ENCODE peak calls at places on chromosomes 2 and 18, in six cellular contexts. O is memory B cell; Y is pons; M is AG10803; E is activated CD4-positive, alpha-beta T cell treated with anti-CD3 and anti-CD28 coated beads, Interleukin-2, amount 10 ng/mL, durations not matched to agents 7 days and 5 days; V is SW480. K is an unnamed sample.

GRCh38 chr2:60212174-60212945 is 341.1 kb downstream of the BCL11A start:
- DNase-seq in V (no peak), Y (no peak), M (no peak), E (no peak), O (no peak), K (no peak)

GRCh38 chr18:46412831-46413371 is 244.1 kb downstream of the LOXHD1 start:
- DNase-seq in Y (peak; percentile 23), E (no peak), M (no peak), O (no peak), V (no peak), K (no peak)

GRCh38 chr2:165846056-165846455 is 52.0 kb upstream of the GALNT3 start:
- DNase-seq in Y (no peak), E (no peak), V (no peak), M (no peak), O (no peak), K (no peak)

GRCh38 chr2:65918760-65919187 is 486.4 kb upstream of the SPRED2 start:
- DNase-seq in Y (no peak), M (no peak), V (peak; percentile 39), E (no peak), O (no peak), K (no peak)

GRCh38 chr2:92073815-92074548 is 2797.2 kb upstream of the TEKT4 start:
- DNase-seq in E (no peak), V (no peak), M (no peak), O (no peak), Y (no peak), K (no peak)

GRCh38 chr18:8461544-8461943 is 147.7 kb upstream of the RAB12 start:
- DNase-seq in O (no peak), Y (no peak), V (no peak), E (no peak), M (no peak), K (no peak)

GRCh38 chr2:148360662-148361061 is 283.9 kb upstream of the EPC2 start:
- DNase-seq in V (no peak), M (no peak), Y (no peak), E (no peak), O (no peak), K (no peak)

GRCh38 chr18:9507565-9508088 is 32.3 kb downstream of the RALBP1 start:
- DNase-seq in Y (no peak), V (no peak), O (no peak), M (no peak), E (no peak), K (no peak)

GRCh38 chr18:74856967-74857366 is 259.3 kb downstream of the ZNF407 start:
- DNase-seq in O (no peak), E (no peak), V (no peak), M (no peak), Y (peak; percentile 10), K (no peak)

GRCh38 chr2:165837122-165837521 is 43.1 kb upstream of the GALNT3 start:
- DNase-seq in E (no peak), M (peak; percentile 26), V (no peak), O (no peak), Y (no peak), K (peak; percentile 4)

GRCh38 chr2:240604939-240605716 is 18.6 kb downstream of the CAPN10 start:
- DNase-seq in V (peak; percentile 75), E (no peak), Y (no peak), O (no peak), M (no peak), K (no peak)

GRCh38 chr2:46749042-46749461 is 166.6 kb downstream of the MCFD2 start:
- DNase-seq in Y (no peak), V (peak; percentile 30), E (no peak), M (peak; percentile 77), O (no peak), K (no peak)

GRCh38 chr2:72092099-72092498 is 55.6 kb downstream of the CYP26B1 start:
- DNase-seq in V (no peak), O (no peak), E (no peak), Y (no peak), M (no peak), K (no peak)

GRCh38 chr2:61210332-61210981 is 48.5 kb downstream of the C2orf74 start:
- DNase-seq in O (no peak), M (peak; percentile 86), Y (no peak), E (no peak), V (no peak), K (no peak)

GRCh38 chr2:46306320-46306719 is 9.1 kb downstream of the EPAS1 start:
- DNase-seq in O (no peak), V (peak; percentile 86), Y (no peak), E (no peak), M (peak; percentile 54), K (no peak)

GRCh38 chr2:230413465-230413864 is 2.5 kb upstream of the SP100 start:
- DNase-seq in M (no peak), Y (no peak), V (no peak), E (no peak), O (no peak), K (no peak)

GRCh38 chr2:144477281-144477942 is 42.5 kb downstream of the ZEB2 start:
- DNase-seq in V (no peak), Y (no peak), O (no peak), E (no peak), M (peak; percentile 64), K (no peak)

GRCh38 chr2:63735931-63736820 is 105.5 kb upstream of the UGP2 start:
- DNase-seq in O (no peak), E (no peak), M (peak; percentile 85), Y (no peak), V (no peak), K (no peak)

GRCh38 chr2:221444106-221444505 is 128.0 kb downstream of the EPHA4 start:
- DNase-seq in M (peak; percentile 29), O (no peak), E (no peak), Y (no peak), V (no peak), K (no peak)

GRCh38 chr2:158586491-158586890 is 129.7 kb downstream of the PKP4 start:
- DNase-seq in V (no peak), Y (no peak), O (no peak), M (peak; percentile 70), E (no peak), K (no peak)

GRCh38 chr18:48841381-48842258 is 109.1 kb downstream of the SMAD7 start:
- DNase-seq in Y (no peak), V (no peak), M (peak; percentile 74), O (no peak), E (no peak), K (peak; percentile 69)

GRCh38 chr2:74399785-74400184 is 19.7 kb upstream of the DCTN1 start:
- DNase-seq in E (peak; percentile 46), Y (no peak), M (peak; percentile 42), O (no peak), V (peak; percentile 39), K (no peak)

GRCh38 chr2:130878316-130878715 is 41.6 kb downstream of the ARHGEF4 start:
- DNase-seq in E (no peak), M (no peak), Y (peak; percentile 69), O (no peak), V (no peak), K (no peak)

GRCh38 chr2:164260506-164260905 is 360.8 kb downstream of the GRB14 start:
- DNase-seq in M (no peak), O (no peak), Y (no peak), V (no peak), E (no peak), K (no peak)

GRCh38 chr2:71716697-71717624 is 263.6 kb downstream of the DYSF start:
- DNase-seq in M (peak; percentile 93), Y (no peak), V (peak; percentile 77), E (no peak), O (no peak), K (no peak)

GRCh38 chr2:33051586-33052385 is 105.0 kb downstream of the LTBP1 start:
- DNase-seq in Y (no peak), V (no peak), E (no peak), M (peak; percentile 94), O (no peak), K (no peak)

GRCh38 chr2:164150601-164151000 is 414.8 kb upstream of the FIGN start:
- DNase-seq in V (no peak), M (peak; percentile 22), Y (no peak), O (no peak), E (no peak), K (no peak)

GRCh38 chr2:29518988-29519925 is 402.1 kb downstream of the ALK start:
- DNase-seq in E (no peak), V (no peak), Y (no peak), M (peak; percentile 87), O (no peak), K (no peak)

GRCh38 chr18:32598144-32598543 is 127.5 kb upstream of the GAREM1 start:
- DNase-seq in E (no peak), O (no peak), Y (no peak), V (no peak), M (no peak), K (no peak)

K was measured in ELF-1.